ENCODE peak calls at places on chromosomes 16 and 17, in seven cellular contexts. P is fibroblast of pulmonary artery, F is WTC11, Y is Calu3, T is tibial nerve, G is D721Med, O is glutamatergic neuron. L is an unnamed sample.

GRCh38 chr16:88907768-88908167 is 41.3 kb upstream of the PABPN1L start:
- DNase-seq in O (no peak), Y (peak), F (no peak), T (no peak), P (no peak), G (no peak), L (no peak)

GRCh38 chr17:81821603-81822311 is 11.3 kb downstream of the MCRIP1 start:
- DNase-seq in F (peak), T (peak), P (peak), G (peak), Y (peak), O (peak), L (peak)

GRCh38 chr16:68331879-68332410 is 21.1 kb downstream of the PRMT7 start:
- DNase-seq in F (no peak), Y (no peak), G (no peak), P (no peak), T (no peak), O (no peak), L (no peak)

GRCh38 chr16:50821586-50821985 is 79.7 kb downstream of the CYLD start:
- DNase-seq in T (no peak), O (no peak), G (no peak), F (no peak), P (no peak), Y (peak), L (no peak)

GRCh38 chr17:18319604-18320256 is 4.6 kb downstream of the SMCR8 start:
- DNase-seq in G (no peak), O (peak), T (no peak), P (peak), F (peak), Y (no peak), L (peak)

GRCh38 chr17:6279659-6280058 is 155.3 kb downstream of the AIPL1 start:
- DNase-seq in P (no peak), T (no peak), O (no peak), G (no peak), F (peak), Y (peak), L (no peak)

GRCh38 chr17:21376835-21377690 is 906 bp downstream of the KCNJ12 start:
- DNase-seq in Y (peak), O (peak), P (peak), G (peak), F (peak), T (no peak), L (no peak)

GRCh38 chr17:79073016-79073705 is 1.5 kb upstream of the ENGASE start:
- DNase-seq in O (no peak), F (no peak), Y (no peak), G (no peak), P (no peak), T (no peak), L (no peak)

GRCh38 chr17:20983359-20983637 is 59.5 kb downstream of the USP22 start:
- DNase-seq in G (no peak), T (no peak), F (no peak), O (no peak), P (no peak), Y (no peak), L (no peak)

GRCh38 chr16:15440852-15441251 is 6.5 kb downstream of the BMERB1 start:
- DNase-seq in G (no peak), F (no peak), P (peak), T (no peak), O (no peak), Y (no peak), L (no peak)

GRCh38 chr16:86554599-86554916 is 477 bp downstream of the MTHFSD start:
- DNase-seq in Y (no peak), T (no peak), O (no peak), G (no peak), P (no peak), F (no peak), L (no peak)

GRCh38 chr17:34755981-34756669 is 176.7 kb downstream of the TMEM132E start:
- DNase-seq in F (no peak), Y (no peak), P (no peak), G (no peak), T (no peak), O (no peak), L (no peak)

GRCh38 chr17:57302690-57303089 is 46.4 kb downstream of the MSI2 start:
- DNase-seq in P (no peak), T (no peak), G (no peak), F (no peak), Y (no peak), O (no peak), L (no peak)

GRCh38 chr17:10799407-10799806 is 4.5 kb downstream of the TMEM238L start:
- DNase-seq in T (no peak), O (no peak), P (no peak), F (no peak), G (no peak), Y (no peak), L (no peak)

DNA sequence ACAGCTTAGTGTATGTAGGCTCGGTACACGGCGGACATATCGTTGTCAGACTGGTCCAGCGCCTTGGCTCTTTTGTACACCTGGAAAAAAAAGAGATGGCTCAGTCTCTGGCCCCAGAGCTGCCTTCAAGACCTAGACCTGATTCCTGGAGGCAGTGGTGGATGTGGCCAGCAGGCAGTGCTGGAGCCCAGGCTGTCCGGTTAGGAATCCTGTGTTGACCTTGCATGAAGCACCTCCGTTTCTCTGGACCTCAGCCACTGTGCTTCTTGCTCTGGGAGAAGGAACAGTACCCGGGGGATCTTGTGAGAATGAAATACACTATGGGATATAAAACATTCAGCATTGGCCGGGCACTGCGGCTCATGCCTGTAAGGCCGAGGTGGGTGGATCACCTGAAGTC is 2.8 kb upstream of the ROGDI start:
- DNase-seq in T (no peak), O (no peak), F (no peak), Y (no peak), P (peak), G (no peak), L (no peak)
- TF ChIP-seq CTCF in T (no peak), O (no peak), F (no peak), Y (no peak), P (no peak), G (no peak), L (no peak)

GRCh38 chr17:8574687-8575086 is 55.8 kb downstream of the MYH10 start:
- DNase-seq in G (no peak), Y (no peak), F (no peak), P (peak), O (no peak), T (no peak), L (no peak)
- TF ChIP-seq CTCF in G (no peak), Y (no peak), F (no peak), P (peak), O (no peak), T (no peak), L (peak)

DNA sequence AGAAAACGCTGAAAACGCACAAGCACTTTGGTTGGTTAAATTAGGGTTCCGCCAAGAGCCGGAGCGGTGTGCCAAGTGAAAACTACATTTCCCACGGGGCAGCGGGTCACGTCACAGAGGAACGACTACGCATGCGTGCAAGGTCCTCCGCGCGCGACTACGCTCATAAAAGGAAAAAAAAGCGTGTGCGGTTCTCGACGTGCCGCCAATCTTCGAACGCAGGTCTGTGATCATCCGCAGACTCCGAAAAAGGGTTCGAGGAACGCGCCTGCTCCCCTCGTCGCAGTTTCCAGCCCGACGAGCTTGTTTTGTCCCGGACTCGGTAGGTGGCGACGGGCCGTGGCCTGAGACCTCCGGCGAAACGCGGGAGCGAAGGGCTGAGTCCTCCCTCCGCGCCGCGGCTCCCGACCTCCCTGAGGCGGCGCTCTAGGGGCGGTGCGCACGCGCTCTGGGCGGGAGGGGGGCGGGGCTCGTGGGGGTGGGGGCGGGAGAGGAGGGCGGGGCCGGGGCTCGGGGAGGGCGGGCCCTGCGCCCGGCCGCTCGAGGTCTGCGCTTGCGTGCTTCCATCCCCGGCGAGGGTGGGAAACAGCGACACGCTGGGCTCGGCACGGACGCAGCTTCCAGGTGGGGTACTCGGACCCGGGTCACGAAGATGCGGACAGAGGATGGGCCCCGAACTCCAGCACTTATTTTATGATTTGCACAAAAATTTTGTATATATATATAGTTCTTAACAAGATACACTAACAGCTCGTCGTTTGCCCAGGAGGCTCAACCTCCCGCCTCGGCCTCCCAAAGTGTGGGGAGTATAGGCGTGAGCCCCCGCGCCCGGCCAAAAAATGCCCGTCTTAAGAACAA is at the start of gene SGF29:
- DNase-seq in F (peak), Y (peak), T (peak), P (peak), O (peak), G (peak), L (peak)
- TF ChIP-seq CTCF in F (no peak), Y (no peak), T (peak), P (peak), O (no peak), G (peak), L (no peak)

DNA sequence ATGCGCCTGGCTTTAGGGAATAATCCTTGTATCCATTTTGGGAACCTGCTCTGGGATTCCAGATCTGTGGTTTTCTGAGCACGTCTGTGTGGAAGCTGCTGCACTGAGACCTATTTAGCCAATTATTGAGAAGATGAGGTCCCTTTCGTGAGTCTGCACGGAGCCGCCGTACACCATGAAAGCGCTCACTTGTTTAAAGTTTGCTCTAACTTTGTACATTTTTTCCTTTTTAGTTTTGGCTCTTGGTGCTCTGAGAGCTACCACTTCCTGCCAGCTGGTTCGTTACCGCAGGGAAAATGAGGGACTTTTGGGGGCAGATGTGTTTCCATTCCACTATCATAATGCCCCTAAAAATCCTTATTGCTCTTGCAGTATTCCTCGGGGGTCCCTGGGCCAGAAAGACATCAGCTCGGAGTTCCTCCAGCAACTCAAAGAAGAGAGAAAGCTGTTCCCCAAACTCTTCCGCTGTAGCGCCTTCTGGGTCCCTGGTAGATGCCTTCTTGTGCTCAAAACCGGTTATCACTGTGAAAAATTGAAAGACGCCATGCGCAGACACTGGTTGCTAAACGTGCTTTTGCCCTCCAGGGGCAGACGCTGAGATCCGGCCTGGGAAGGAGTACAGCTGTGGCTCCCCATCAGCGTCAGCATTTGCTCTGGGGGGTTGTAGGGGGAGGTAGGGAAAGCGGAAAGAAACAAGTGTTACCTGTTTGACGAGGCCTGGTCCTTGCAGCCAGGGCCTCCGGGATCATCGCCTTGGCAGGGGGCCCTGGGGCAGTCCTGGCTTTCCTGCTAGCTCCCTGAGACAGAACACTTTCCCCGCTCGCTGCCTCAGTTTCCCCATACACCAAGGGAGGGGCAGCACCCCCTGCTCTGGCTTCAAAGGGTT is 238.1 kb downstream of the MRTFB start:
- DNase-seq in G (no peak), O (no peak), F (peak), T (no peak), P (no peak), Y (peak), L (no peak)
- TF ChIP-seq CTCF in G (no peak), O (no peak), F (no peak), T (no peak), P (no peak), Y (no peak), L (peak)

GRCh38 chr16:79261461-79261860 is 339.1 kb downstream of the MAF start:
- DNase-seq in T (peak), F (peak), P (no peak), Y (peak), O (peak), G (no peak), L (peak)
- TF ChIP-seq CTCF in T (peak), F (peak), P (no peak), Y (no peak), O (peak), G (peak), L (peak)

GRCh38 chr16:85396879-85397871 is 215.9 kb upstream of the GSE1 start:
- DNase-seq in Y (peak), F (peak), T (peak), O (peak), G (no peak), P (no peak), L (no peak)
- TF ChIP-seq CTCF in Y (no peak), F (no peak), T (no peak), O (no peak), G (no peak), P (no peak), L (no peak)

GRCh38 chr17:4585203-4585939 is 1.0 kb downstream of the SMTNL2 start:
- DNase-seq in G (no peak), O (peak), Y (no peak), F (no peak), T (no peak), P (no peak), L (no peak)

GRCh38 chr17:4583796-4584124 is 569 bp upstream of the SMTNL2 start:
- DNase-seq in F (peak), Y (no peak), P (no peak), T (no peak), O (peak), G (peak), L (peak)

GRCh38 chr17:4584835-4585187 is 482 bp downstream of the SMTNL2 start:
- DNase-seq in F (peak), G (no peak), Y (no peak), O (no peak), T (no peak), P (no peak), L (no peak)

GRCh38 chr17:4583206-4583605 is 1.1 kb upstream of the SMTNL2 start:
- DNase-seq in F (no peak), P (no peak), G (no peak), O (peak), Y (no peak), T (no peak), L (no peak)

GRCh38 chr17:4584125-4584834 is at the start of gene SMTNL2:
- DNase-seq in G (peak), P (no peak), O (peak), F (peak), T (no peak), Y (no peak), L (peak)
- TF ChIP-seq CTCF in G (no peak), P (no peak), O (peak), F (no peak), T (no peak), Y (no peak), L (peak)

DNA sequence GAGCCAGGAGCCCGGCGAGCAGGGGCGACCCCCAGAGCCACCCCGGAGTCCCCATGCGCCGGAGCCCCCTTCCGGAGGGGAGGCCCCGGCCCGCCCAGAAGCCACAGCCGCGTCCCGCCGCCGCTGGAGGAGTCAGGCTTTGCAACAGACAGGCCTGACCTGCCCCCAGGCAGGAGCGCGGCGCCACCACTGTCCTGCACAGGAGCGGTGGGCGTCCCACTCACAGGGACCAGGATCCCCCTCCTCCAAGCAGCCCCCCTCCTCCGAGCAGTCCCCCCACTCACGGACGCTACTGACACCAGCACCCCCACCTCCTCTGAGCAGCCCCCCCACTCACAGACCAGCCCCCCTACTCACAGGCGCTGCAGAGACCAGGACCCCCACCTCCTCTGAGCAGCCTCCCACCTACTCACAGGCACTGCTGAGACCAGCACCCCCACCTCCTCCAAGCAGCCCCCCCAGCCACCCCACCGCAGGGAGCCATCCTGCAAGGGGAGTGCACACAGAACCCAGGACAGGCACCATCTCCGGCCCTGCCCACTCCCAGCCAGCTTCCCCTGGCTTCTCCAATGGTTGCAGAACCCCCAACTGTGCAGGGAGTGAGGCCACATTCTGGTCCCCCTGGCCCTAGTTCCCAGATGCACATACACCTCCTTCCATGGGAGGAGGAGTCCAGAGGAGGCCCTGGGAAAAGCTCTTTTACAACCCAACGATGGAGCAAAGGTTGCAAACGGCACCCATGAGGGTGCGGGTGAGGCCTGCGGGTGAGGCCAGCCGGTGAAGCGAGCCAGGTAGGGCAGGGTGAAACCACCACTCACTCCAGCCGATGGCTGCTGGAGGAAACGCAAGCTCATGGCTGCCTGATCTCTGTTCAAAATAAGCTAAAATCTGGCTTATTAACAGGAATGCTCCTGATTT is 69.9 kb downstream of the ABR start:
- DNase-seq in O (peak), F (peak), T (no peak), P (no peak), Y (peak), G (no peak), L (peak)
- TF ChIP-seq CTCF in O (no peak), F (no peak), T (no peak), P (no peak), Y (no peak), G (no peak), L (peak)

GRCh38 chr16:52050418-52050817 is 496.5 kb downstream of the TOX3 start:
- DNase-seq in Y (peak), F (no peak), O (no peak), G (no peak), T (no peak), P (peak), L (no peak)
- TF ChIP-seq CTCF in Y (no peak), F (no peak), O (no peak), G (no peak), T (no peak), P (no peak), L (no peak)